ENCODE peak calls at places on chromosome 14, in seven cellular contexts. I is NT2/D1, T is Caco-2, X is IMR-90, R is PC-9, A is pancreas, P is tibial artery. D is an unnamed sample.
A peak's percentile ranks its signal among the peaks of the same experiment; 100 is the strongest.

GRCh38 chr14:22382955-22383354 is 206.1 kb downstream of the DAD1 start:
- DNase-seq in I (no peak), T (no peak), X (no peak), R (no peak), A (no peak), P (no peak), D (no peak)

GRCh38 chr14:89171168-89171567 is 245.9 kb downstream of the FOXN3 start:
- DNase-seq in I (no peak), T (no peak), X (peak; percentile 41), R (no peak), A (no peak), P (no peak), D (no peak)

GRCh38 chr14:56333361-56334279 is 215.4 kb downstream of the PELI2 start:
- DNase-seq in I (no peak), T (no peak), X (peak; percentile 93), R (peak; percentile 41), A (no peak), P (no peak), D (no peak)

GRCh38 chr14:73323889-73324535 is 86.7 kb downstream of the PAPLN start:
- DNase-seq in I (no peak), T (peak; percentile 72), X (no peak), R (no peak), A (no peak), P (no peak), D (no peak)

GRCh38 chr14:105020815-105021655 is at the start of gene CDCA4:
- DNase-seq in I (peak; percentile 85), T (peak; percentile 93), X (peak; percentile 93), R (peak; percentile 84), A (peak; percentile 94), P (peak; percentile 98), D (peak; percentile 90)

GRCh38 chr14:66228267-66228970 is 257.8 kb upstream of the CCDC196 start:
- DNase-seq in I (no peak), T (no peak), X (no peak), R (no peak), A (no peak), P (no peak), D (no peak)

GRCh38 chr14:106378191-106378590 is 851.8 kb downstream of the TMEM121 start:
- DNase-seq in I (no peak), T (no peak), X (no peak), R (no peak), A (no peak), P (no peak), D (no peak)

GRCh38 chr14:30657606-30658163 is 35.6 kb downstream of the SCFD1 start:
- DNase-seq in I (no peak), T (no peak), X (peak; percentile 7), R (no peak), A (no peak), P (no peak), D (no peak)

GRCh38 chr14:102782974-102783373 is 5.7 kb downstream of the TRAF3 start:
- DNase-seq in I (no peak), T (no peak), X (no peak), R (no peak), A (no peak), P (no peak), D (no peak)
- H3K4me1 ChIP-seq in I (peaks cover 2% of the 10 kb centered on the region), T (peaks cover 7% of the 10 kb centered on the region), X (peaks cover 17% of the 10 kb centered on the region), R (peaks cover 15% of the 10 kb centered on the region), A (no peaks in the 10 kb centered on the region), P (peaks cover 6% of the 10 kb centered on the region), D (peaks cover 12% of the 10 kb centered on the region)

DNA sequence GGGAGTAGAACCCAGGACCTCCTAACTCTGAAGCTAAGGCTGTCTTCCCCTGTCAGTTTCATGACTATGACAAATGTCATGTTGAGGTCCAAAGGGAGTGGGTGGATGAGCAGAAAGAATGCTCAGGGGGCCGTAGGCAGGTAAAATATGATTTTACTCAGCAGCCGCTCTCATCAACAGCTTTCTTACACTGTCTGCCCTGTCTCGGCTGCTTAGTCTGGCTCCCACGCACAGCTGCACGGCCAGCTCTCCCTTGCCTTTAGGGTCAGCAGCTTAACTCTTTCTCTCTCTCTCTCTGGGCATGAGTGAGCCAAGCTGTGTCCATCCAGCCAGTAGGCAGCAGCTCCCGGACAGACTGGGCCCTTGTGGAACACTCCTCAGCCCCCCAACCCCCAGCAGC is 95.2 kb downstream of the GCH1 start:
- DNase-seq in I (no peak), T (no peak), X (no peak), R (no peak), A (no peak), P (no peak), D (no peak)
- H3K4me1 ChIP-seq in I (peaks cover 11% of the 10 kb centered on the region), T (peaks cover 3% of the 10 kb centered on the region), X (peaks cover 3% of the 10 kb centered on the region), R (peaks cover 4% of the 10 kb centered on the region), A (no peaks in the 10 kb centered on the region), P (no peaks in the 10 kb centered on the region), D (peaks cover 7% of the 10 kb centered on the region)

GRCh38 chr14:34875031-34875922 is at the start of gene BAZ1A:
- DNase-seq in I (peak; percentile 44), T (peak; percentile 82), X (peak; percentile 91), R (peak; percentile 82), A (peak; percentile 48), P (peak; percentile 82), D (peak; percentile 80)

GRCh38 chr14:34874386-34875030 is 652 bp downstream of the BAZ1A start:
- DNase-seq in I (no peak), T (peak; percentile 59), X (peak; percentile 49), R (no peak), A (peak; percentile 40), P (peak; percentile 74), D (no peak)

GRCh38 chr14:34872822-34873590 is 2.2 kb downstream of the BAZ1A start:
- DNase-seq in I (no peak), T (no peak), X (peak; percentile 69), R (no peak), A (no peak), P (no peak), D (no peak)

DNA sequence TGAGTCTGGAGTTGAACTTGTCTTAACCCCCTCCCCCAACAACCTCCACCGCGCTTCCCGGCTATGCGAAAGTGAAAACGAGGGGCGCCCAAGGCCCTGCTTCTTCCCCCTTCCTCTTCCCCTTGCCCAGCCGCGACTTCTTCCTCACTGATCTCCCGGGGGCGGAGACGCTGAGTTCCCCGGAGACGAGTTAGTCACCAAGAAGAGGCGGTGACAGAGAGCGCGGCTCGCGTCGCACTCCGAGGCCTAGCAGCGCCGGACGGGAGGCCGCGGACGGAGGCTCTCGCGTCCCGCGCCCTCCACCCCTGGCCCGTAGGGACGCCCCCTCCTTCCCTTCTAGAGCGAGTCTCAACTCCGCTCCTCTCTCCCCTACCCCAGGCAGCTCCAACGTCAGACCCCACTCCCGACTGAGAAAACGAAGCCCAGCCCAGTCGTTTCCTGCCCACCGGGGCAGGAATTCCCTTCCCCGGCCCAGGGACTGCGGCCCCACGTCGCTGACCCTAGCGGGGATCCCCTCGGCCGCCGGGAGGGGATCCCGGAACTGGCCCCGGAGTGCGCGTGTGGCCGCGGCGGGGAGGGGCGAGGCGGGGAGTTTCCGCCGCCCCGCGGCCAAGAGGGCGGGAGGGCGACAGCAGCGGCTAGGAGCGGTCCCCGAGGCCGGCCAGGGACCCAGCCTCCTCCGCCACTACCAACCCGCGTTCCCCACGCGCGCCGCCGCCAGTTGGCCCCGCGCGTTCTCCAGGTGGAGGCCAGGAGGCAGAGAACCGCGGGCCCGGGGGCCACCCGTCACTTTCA is 1.4 kb downstream of the BAZ1A start:
- DNase-seq in I (peak; percentile 54), T (peak; percentile 80), X (no peak), R (peak; percentile 75), A (peak; percentile 72), P (peak; percentile 94), D (peak; percentile 72)
- H3K4me1 ChIP-seq in I (no peaks in the 10 kb centered on the region), T (no peaks in the 10 kb centered on the region), X (peaks cover 2% of the 10 kb centered on the region), R (peaks cover 18% of the 10 kb centered on the region), A (no peaks in the 10 kb centered on the region), P (no peaks in the 10 kb centered on the region), D (peaks cover 7% of the 10 kb centered on the region)

DNA sequence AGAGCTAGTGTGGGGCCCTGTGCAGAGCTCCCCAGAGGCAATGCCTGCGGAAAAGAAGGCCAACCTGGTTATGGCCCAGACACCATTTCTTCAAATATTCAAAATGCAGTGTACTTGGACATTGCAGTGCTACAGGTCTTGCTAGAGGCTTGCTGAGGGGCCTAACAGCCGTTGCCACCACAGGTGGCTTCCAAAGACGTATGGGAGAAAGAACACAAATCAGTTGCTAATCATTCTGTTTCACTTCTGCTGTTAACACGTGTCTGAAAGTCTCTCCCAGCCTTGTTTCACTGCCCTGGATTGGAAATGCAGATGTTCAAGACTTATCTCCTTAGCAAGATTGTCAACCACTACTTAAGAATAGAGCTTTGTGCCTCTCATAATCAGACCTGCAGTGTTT is 925.9 kb downstream of the GALC start:
- DNase-seq in I (no peak), T (no peak), X (no peak), R (no peak), A (no peak), P (no peak), D (no peak)
- H3K4me1 ChIP-seq in I (no peaks in the 10 kb centered on the region), T (no peaks in the 10 kb centered on the region), X (peaks cover 2% of the 10 kb centered on the region), R (no peaks in the 10 kb centered on the region), A (no peaks in the 10 kb centered on the region), P (no peaks in the 10 kb centered on the region), D (no peaks in the 10 kb centered on the region)

GRCh38 chr14:81474685-81475324 is 58.8 kb downstream of the SEL1L start:
- DNase-seq in I (no peak), T (no peak), X (no peak), R (no peak), A (no peak), P (no peak), D (no peak)

GRCh38 chr14:81472096-81472800 is 61.4 kb downstream of the SEL1L start:
- DNase-seq in I (no peak), T (no peak), X (peak; percentile 6), R (no peak), A (no peak), P (no peak), D (no peak)

GRCh38 chr14:81476816-81477215 is 56.8 kb downstream of the SEL1L start:
- DNase-seq in I (no peak), T (no peak), X (no peak), R (no peak), A (no peak), P (no peak), D (no peak)

GRCh38 chr14:81473456-81474155 is 60.0 kb downstream of the SEL1L start:
- DNase-seq in I (no peak), T (no peak), X (no peak), R (no peak), A (no peak), P (no peak), D (no peak)

DNA sequence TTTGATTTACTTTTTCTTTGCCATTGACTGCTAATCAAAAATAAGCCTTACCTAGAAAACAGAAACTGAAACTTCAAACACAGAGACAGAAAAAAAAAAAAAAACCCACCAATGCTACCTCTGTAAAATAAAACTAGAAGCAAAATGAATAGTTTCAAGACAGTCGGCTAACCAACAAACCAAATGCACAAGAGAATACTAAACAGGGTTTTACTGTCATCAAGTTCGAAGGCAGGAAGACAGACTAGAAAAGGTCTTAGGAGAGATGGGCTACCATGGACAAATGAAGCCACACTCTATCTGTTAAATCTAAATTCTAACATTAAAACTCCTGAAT is 59.5 kb downstream of the SEL1L start:
- DNase-seq in I (no peak), T (no peak), X (no peak), R (no peak), A (no peak), P (no peak), D (no peak)
- H3K4me1 ChIP-seq in I (no peaks in the 10 kb centered on the region), T (no peaks in the 10 kb centered on the region), X (peaks cover 4% of the 10 kb centered on the region), R (no peaks in the 10 kb centered on the region), A (peaks cover 4% of the 10 kb centered on the region), P (no peaks in the 10 kb centered on the region), D (no peaks in the 10 kb centered on the region)

D was measured in ascending aorta.